ENCODE peak calls at places on chromosomes 2 and 18, in five cellular contexts. One of them, this sample, is unnamed. For H3K4me1 and H3K27me3, the result is how much of the 10 kb centered on the place peaks cover.

GRCh38 chr18:76914314-76914713 is 92.0 kb downstream of the ZNF236 start:
- DNase-seq in upper lobe of right lung: no peak
- DNase-seq in ascending aorta: no peak
- DNase-seq in prostate gland: no peak
- DNase-seq in breast epithelium: no peak
- DNase-seq in this sample: no peak

GRCh38 chr2:223019390-223019930 is 32.5 kb upstream of the KCNE4 start:
- DNase-seq in upper lobe of right lung: no peak
- DNase-seq in ascending aorta: no peak
- DNase-seq in prostate gland: no peak
- DNase-seq in breast epithelium: no peak
- DNase-seq in this sample: no peak

GRCh38 chr18:58993260-58993659 is 128.6 kb downstream of the ZNF532 start:
- DNase-seq in upper lobe of right lung: no peak
- DNase-seq in ascending aorta: no peak
- DNase-seq in prostate gland: no peak
- DNase-seq in breast epithelium: no peak
- DNase-seq in this sample: no peak

GRCh38 chr18:79611040-79611681 is 68.4 kb upstream of the CTDP1 start:
- DNase-seq in upper lobe of right lung: peak
- DNase-seq in ascending aorta: peak
- DNase-seq in prostate gland: no peak
- DNase-seq in breast epithelium: no peak
- DNase-seq in this sample: no peak

GRCh38 chr18:40529478-40529877 is 1425.6 kb upstream of the PIK3C3 start:
- DNase-seq in upper lobe of right lung: no peak
- DNase-seq in ascending aorta: no peak
- DNase-seq in prostate gland: no peak
- DNase-seq in breast epithelium: no peak
- DNase-seq in this sample: peak

GRCh38 chr18:49135871-49136270 is 185.1 kb upstream of the SMAD7 start:
- DNase-seq in upper lobe of right lung: no peak
- DNase-seq in ascending aorta: no peak
- DNase-seq in prostate gland: no peak
- DNase-seq in breast epithelium: no peak
- DNase-seq in this sample: no peak

GRCh38 chr2:9897331-9897737 is 54.1 kb downstream of the TAF1B start:
- DNase-seq in upper lobe of right lung: no peak
- DNase-seq in ascending aorta: peak
- DNase-seq in prostate gland: peak
- DNase-seq in breast epithelium: peak
- DNase-seq in this sample: no peak

GRCh38 chr2:5546176-5546575 is 146.0 kb upstream of the SOX11 start:
- DNase-seq in upper lobe of right lung: no peak
- DNase-seq in ascending aorta: no peak
- DNase-seq in prostate gland: no peak
- DNase-seq in breast epithelium: no peak
- DNase-seq in this sample: no peak

DNA sequence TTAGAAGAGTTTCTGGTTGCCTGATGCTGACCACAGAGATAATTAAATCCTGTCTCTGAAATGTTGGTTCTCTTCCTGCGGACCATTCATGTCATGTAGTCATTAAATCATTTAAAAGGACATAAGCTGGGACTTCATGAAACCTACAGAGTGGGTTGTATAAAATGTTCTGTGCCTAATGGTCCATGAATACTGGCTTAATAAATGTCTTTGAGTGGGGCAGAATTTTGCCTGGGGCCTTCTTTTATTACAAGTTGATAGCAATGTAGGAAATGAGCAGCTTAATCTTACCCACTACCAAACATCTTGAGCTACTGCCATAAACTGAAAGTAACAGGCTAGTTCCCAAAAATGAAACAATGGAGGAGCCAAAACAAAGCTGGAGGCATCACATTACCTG is 130.9 kb downstream of the TMEM17 start:
- DNase-seq in upper lobe of right lung: no peak
- DNase-seq in ascending aorta: no peak
- DNase-seq in prostate gland: no peak
- DNase-seq in breast epithelium: no peak
- DNase-seq in this sample: no peak
- H3K27ac ChIP-seq in upper lobe of right lung: no peak
- H3K27ac ChIP-seq in ascending aorta: no peak
- H3K27ac ChIP-seq in prostate gland: no peak
- H3K27ac ChIP-seq in breast epithelium: no peak
- H3K27ac ChIP-seq in this sample: no peak

DNA sequence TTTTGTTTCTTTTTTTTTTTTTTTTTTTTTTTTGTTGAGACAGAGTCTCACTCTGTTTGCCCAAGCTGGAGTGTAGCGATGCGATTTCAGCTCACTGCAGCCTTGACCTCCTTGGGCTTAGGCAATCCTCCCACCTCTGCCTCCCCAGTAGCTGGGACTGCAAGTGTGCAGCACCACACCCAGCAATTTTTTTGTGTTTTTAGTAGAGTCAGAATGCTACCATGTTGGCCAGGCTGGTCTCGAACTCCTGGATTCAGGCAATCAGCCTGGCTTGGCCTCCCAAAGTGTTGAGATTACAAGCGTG is 8.2 kb downstream of the ITGA6 start:
- DNase-seq in upper lobe of right lung: no peak
- DNase-seq in ascending aorta: no peak
- DNase-seq in prostate gland: no peak
- DNase-seq in breast epithelium: no peak
- DNase-seq in this sample: no peak
- H3K4me1 ChIP-seq in upper lobe of right lung: half or more
- H3K4me1 ChIP-seq in ascending aorta: under half
- H3K4me1 ChIP-seq in prostate gland: under half
- H3K4me1 ChIP-seq in breast epithelium: under half
- H3K4me1 ChIP-seq in this sample: under half

DNA sequence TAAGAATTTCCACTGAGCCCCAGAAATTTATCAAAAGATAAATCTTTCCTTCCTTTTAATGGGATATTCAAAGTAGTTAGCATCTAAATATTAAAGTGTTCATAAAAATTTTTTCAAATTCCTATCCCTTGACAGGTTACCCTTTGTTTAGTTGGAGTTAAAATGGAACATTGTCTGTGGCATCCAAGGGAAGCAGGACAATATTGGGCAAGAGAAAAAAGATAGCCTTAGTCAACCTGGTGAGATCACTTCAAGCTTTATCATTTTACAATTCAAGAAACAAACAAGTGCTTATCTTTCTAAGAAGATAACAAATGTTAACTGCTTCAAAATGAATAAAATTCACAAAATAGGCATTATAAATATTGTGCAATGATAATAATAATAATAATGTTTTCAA is 21.7 kb downstream of the NR4A2 start:
- DNase-seq in upper lobe of right lung: no peak
- DNase-seq in ascending aorta: no peak
- DNase-seq in prostate gland: no peak
- DNase-seq in breast epithelium: no peak
- DNase-seq in this sample: no peak
- H3K27me3 ChIP-seq in upper lobe of right lung: under half
- H3K27me3 ChIP-seq in ascending aorta: under half
- H3K27me3 ChIP-seq in prostate gland: under half
- H3K27me3 ChIP-seq in breast epithelium: under half
- H3K27me3 ChIP-seq in this sample: under half

GRCh38 chr18:68915066-68915465 is 117.2 kb downstream of the CCDC102B start:
- DNase-seq in upper lobe of right lung: no peak
- DNase-seq in ascending aorta: no peak
- DNase-seq in prostate gland: no peak
- DNase-seq in breast epithelium: no peak
- DNase-seq in this sample: no peak
- H3K27ac ChIP-seq in upper lobe of right lung: no peak
- H3K27ac ChIP-seq in ascending aorta: no peak
- H3K27ac ChIP-seq in prostate gland: no peak
- H3K27ac ChIP-seq in breast epithelium: no peak
- H3K27ac ChIP-seq in this sample: no peak

GRCh38 chr2:47299555-47299954 is 103.4 kb upstream of the MSH2 start:
- DNase-seq in upper lobe of right lung: no peak
- DNase-seq in ascending aorta: no peak
- DNase-seq in prostate gland: no peak
- DNase-seq in breast epithelium: no peak
- DNase-seq in this sample: no peak
- H3K4me1 ChIP-seq in upper lobe of right lung: under half
- H3K4me1 ChIP-seq in ascending aorta: under half
- H3K4me1 ChIP-seq in prostate gland: under half
- H3K4me1 ChIP-seq in breast epithelium: under half
- H3K4me1 ChIP-seq in this sample: under half

DNA sequence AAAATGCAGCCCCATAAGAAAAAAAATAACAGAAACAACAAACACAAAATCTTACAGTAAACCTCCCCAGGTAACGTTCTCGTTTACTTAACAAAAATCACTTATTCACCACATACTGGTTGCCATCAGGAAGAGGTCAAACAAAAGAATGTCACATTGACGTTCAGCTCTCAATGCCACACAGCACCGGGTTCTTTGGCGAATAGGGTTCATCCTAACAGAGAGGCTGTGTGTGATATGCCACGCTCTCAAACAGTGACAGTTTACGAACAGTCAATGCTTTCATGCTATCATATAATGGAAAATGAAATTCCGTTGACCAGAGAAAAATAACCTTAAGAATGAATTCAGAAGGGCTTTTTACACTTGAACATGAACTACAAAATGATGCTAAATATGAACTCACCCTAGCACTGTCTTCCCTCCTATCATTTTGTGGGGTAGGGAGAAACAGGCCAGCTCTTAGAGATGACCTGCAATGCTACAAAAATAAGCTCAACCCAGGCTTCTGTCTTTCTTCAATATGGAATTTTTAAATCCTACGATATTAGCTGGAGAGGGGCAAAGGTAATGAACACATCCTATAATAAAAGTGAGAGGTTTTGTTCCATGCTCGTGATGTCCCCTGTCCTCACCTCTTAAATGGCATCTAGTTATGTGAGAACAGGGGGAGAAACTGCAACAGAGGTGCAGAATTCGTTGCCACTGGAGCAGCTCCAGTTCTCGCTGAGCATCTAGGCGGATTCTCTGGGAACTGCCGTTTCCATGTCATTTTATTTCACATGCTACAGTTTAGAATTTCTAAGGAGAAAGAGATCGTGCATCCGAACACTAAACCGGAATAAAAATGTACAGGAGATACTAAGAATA is 1.8 kb downstream of the TMEM163 start:
- DNase-seq in upper lobe of right lung: no peak
- DNase-seq in ascending aorta: no peak
- DNase-seq in prostate gland: no peak
- DNase-seq in breast epithelium: no peak
- DNase-seq in this sample: no peak
- H3K27me3 ChIP-seq in upper lobe of right lung: under half
- H3K27me3 ChIP-seq in ascending aorta: under half
- H3K27me3 ChIP-seq in prostate gland: under half
- H3K27me3 ChIP-seq in breast epithelium: under half
- H3K27me3 ChIP-seq in this sample: under half